ENCODE peak calls at places on chromosomes 13 and 19, in ten cellular contexts. One of them, this sample, is unnamed.
A peak's percentile ranks its signal among the peaks of the same experiment; 100 is the strongest.

GRCh38 chr13:37490176-37490575 is 108.4 kb downstream of the POSTN start:
- DNase-seq in transverse colon: no peak
- DNase-seq in choroid plexus epithelial cell: peak; percentile 27
- DNase-seq in GM06990: no peak
- DNase-seq in fibroblast of lung: no peak
- DNase-seq in fibroblast of mammary gland: peak; percentile 19
- DNase-seq in neural progenitor cell: no peak
- DNase-seq in foreskin fibroblast: peak; percentile 43
- DNase-seq in AG09309: no peak
- DNase-seq in adrenal gland: no peak
- DNase-seq in this sample: no peak

GRCh38 chr13:102558029-102558428 is 38.8 kb upstream of the TPP2 start:
- DNase-seq in transverse colon: no peak
- DNase-seq in choroid plexus epithelial cell: no peak
- DNase-seq in GM06990: no peak
- DNase-seq in fibroblast of lung: no peak
- DNase-seq in fibroblast of mammary gland: no peak
- DNase-seq in neural progenitor cell: no peak
- DNase-seq in foreskin fibroblast: no peak
- DNase-seq in AG09309: no peak
- DNase-seq in adrenal gland: no peak
- DNase-seq in this sample: no peak

GRCh38 chr13:30147380-30147779 is 160.0 kb downstream of the KATNAL1 start:
- DNase-seq in transverse colon: no peak
- DNase-seq in choroid plexus epithelial cell: no peak
- DNase-seq in GM06990: no peak
- DNase-seq in fibroblast of lung: no peak
- DNase-seq in fibroblast of mammary gland: no peak
- DNase-seq in neural progenitor cell: no peak
- DNase-seq in foreskin fibroblast: no peak
- DNase-seq in AG09309: no peak
- DNase-seq in adrenal gland: no peak
- DNase-seq in this sample: no peak

GRCh38 chr13:74136089-74136658 is 2.0 kb upstream of the KLF12 start:
- DNase-seq in transverse colon: peak; percentile 31
- DNase-seq in choroid plexus epithelial cell: peak; percentile 83
- DNase-seq in GM06990: no peak
- DNase-seq in fibroblast of lung: peak; percentile 67
- DNase-seq in fibroblast of mammary gland: peak; percentile 53
- DNase-seq in neural progenitor cell: no peak
- DNase-seq in foreskin fibroblast: peak; percentile 72
- DNase-seq in AG09309: no peak
- DNase-seq in adrenal gland: peak; percentile 11
- DNase-seq in this sample: peak; percentile 65

GRCh38 chr19:38433268-38433733 is at the start of gene RYR1:
- DNase-seq in transverse colon: peak; percentile 40
- DNase-seq in choroid plexus epithelial cell: peak; percentile 10
- DNase-seq in GM06990: peak; percentile 61
- DNase-seq in fibroblast of lung: no peak
- DNase-seq in fibroblast of mammary gland: peak; percentile 9
- DNase-seq in neural progenitor cell: peak; percentile 95
- DNase-seq in foreskin fibroblast: peak; percentile 43
- DNase-seq in AG09309: no peak
- DNase-seq in adrenal gland: peak; percentile 48
- DNase-seq in this sample: peak; percentile 20

GRCh38 chr19:1606138-1606651 is 933 bp upstream of the UQCR11 start:
- DNase-seq in transverse colon: no peak
- DNase-seq in choroid plexus epithelial cell: no peak
- DNase-seq in GM06990: no peak
- DNase-seq in fibroblast of lung: no peak
- DNase-seq in fibroblast of mammary gland: no peak
- DNase-seq in neural progenitor cell: no peak
- DNase-seq in foreskin fibroblast: no peak
- DNase-seq in AG09309: no peak
- DNase-seq in adrenal gland: no peak
- DNase-seq in this sample: no peak

GRCh38 chr13:31697290-31697689 is 42.0 kb upstream of the RXFP2 start:
- DNase-seq in transverse colon: no peak
- DNase-seq in choroid plexus epithelial cell: peak; percentile 3
- DNase-seq in GM06990: no peak
- DNase-seq in fibroblast of lung: no peak
- DNase-seq in fibroblast of mammary gland: peak; percentile 27
- DNase-seq in neural progenitor cell: no peak
- DNase-seq in foreskin fibroblast: peak; percentile 58
- DNase-seq in AG09309: no peak
- DNase-seq in adrenal gland: no peak
- DNase-seq in this sample: no peak

GRCh38 chr13:101144808-101145419 is 271.4 kb downstream of the NALCN start:
- DNase-seq in transverse colon: no peak
- DNase-seq in choroid plexus epithelial cell: peak; percentile 78
- DNase-seq in GM06990: no peak
- DNase-seq in fibroblast of lung: peak; percentile 78
- DNase-seq in fibroblast of mammary gland: peak; percentile 72
- DNase-seq in neural progenitor cell: peak; percentile 72
- DNase-seq in foreskin fibroblast: peak; percentile 79
- DNase-seq in AG09309: no peak
- DNase-seq in adrenal gland: no peak
- DNase-seq in this sample: peak; percentile 71

DNA sequence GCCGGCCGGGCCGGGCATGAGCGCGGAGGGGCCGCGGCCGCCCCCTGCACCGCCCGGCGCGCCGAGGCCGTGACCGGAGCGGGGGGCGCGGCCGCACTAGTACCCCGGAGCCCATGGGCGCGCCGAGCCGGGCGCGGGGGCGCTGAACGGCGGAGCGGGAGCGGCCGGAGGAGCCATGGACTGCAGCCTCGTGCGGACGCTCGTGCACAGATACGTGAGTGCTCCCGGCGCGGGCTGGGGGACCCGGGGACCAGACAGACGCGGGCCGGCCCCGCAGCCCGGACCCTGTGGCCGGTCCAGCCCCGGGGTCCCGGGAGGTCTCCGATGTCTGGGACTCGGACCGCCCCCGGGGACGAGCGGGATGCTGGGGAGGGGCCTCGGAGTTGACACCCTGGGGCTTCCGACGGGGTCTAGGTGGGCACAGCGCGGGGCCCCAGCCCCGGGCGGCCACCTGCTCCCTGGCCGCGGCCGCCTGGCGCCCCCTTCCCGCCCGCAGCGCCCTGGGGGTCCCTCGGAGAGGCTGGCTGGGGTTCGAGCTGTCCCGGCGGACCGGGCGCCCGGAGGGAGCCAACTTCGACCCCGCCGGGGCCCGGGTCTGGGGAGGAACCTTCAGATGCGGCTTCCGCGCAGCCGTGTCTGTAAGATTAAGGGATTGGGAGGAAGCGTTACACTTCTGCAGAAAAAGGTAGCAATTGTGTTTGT is 555 bp downstream of the ATP11A start:
- DNase-seq in transverse colon: peak; percentile 38
- DNase-seq in choroid plexus epithelial cell: peak; percentile 23
- DNase-seq in GM06990: no peak
- DNase-seq in fibroblast of lung: peak; percentile 37
- DNase-seq in fibroblast of mammary gland: no peak
- DNase-seq in neural progenitor cell: peak; percentile 81
- DNase-seq in foreskin fibroblast: peak; percentile 67
- DNase-seq in AG09309: no peak
- DNase-seq in adrenal gland: peak; percentile 52
- DNase-seq in this sample: peak; percentile 27
- TF ChIP-seq CTCF in transverse colon: no peak
- TF ChIP-seq CTCF in choroid plexus epithelial cell: no peak
- TF ChIP-seq CTCF in GM06990: no peak
- TF ChIP-seq CTCF in fibroblast of lung: no peak
- TF ChIP-seq CTCF in fibroblast of mammary gland: no peak
- TF ChIP-seq CTCF in neural progenitor cell: no peak
- TF ChIP-seq CTCF in foreskin fibroblast: no peak
- TF ChIP-seq CTCF in AG09309: no peak
- TF ChIP-seq CTCF in adrenal gland: no peak
- TF ChIP-seq CTCF in this sample: no peak

DNA sequence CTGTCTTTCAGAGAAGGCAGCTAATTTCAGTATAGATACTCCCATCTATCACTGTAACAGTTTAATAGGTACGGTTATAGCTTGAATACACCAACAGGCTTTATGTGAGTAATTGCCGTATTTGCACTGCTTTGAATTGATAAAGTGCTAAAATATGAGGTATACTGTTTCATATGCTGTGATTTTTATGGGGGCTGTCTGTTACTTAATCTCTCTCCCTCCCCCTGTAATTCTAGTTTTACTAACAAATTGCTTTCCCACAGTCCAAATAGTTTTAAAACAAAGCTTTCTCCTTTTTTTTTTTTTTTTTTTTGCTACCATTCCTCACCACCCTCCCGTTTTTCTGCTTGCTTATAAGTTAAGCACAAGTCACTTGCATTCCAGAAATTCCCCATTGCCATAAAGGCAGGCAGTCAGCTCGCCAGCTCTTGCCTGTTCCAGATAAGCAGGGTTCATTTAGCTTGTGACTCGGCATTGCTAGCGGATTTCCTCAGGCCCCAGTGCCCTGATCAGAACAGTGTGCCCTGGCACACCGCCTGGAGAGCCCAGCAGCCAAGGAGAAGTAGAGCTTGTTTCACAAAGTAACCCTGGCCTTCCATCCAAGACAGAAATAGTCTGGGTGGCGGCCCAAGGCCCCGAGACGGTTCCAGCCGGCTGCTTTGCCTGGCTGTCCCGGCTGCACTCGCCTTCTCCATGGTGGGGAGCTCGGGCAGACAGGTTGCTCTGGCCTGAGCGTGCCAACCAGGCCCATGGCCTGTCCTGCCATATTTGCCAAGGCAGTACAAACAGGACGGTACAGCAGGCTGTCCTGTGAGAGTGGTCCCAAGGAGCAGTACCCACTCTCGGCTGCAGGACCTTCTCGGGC is 43.5 kb upstream of the NPAS1 start:
- DNase-seq in transverse colon: peak; percentile 76
- DNase-seq in choroid plexus epithelial cell: peak; percentile 95
- DNase-seq in GM06990: no peak
- DNase-seq in fibroblast of lung: peak; percentile 97
- DNase-seq in fibroblast of mammary gland: peak; percentile 94
- DNase-seq in neural progenitor cell: peak; percentile 84
- DNase-seq in foreskin fibroblast: peak; percentile 99
- DNase-seq in AG09309: peak; percentile 99
- DNase-seq in adrenal gland: peak; percentile 97
- DNase-seq in this sample: peak; percentile 70
- H3K4me3 ChIP-seq in transverse colon: no peak overlapping the region
- H3K4me3 ChIP-seq in choroid plexus epithelial cell: no peak overlapping the region
- H3K4me3 ChIP-seq in GM06990: no peak overlapping the region
- H3K4me3 ChIP-seq in fibroblast of lung: peak overlapping the region; percentile 5
- H3K4me3 ChIP-seq in fibroblast of mammary gland: no peak overlapping the region
- H3K4me3 ChIP-seq in neural progenitor cell: no peak overlapping the region
- H3K4me3 ChIP-seq in foreskin fibroblast: no peak overlapping the region
- H3K4me3 ChIP-seq in AG09309: no peak overlapping the region
- H3K4me3 ChIP-seq in adrenal gland: no peak overlapping the region
- H3K4me3 ChIP-seq in this sample: no peak overlapping the region

GRCh38 chr13:23889598-23890224 is 511 bp upstream of the MIPEP start:
- DNase-seq in transverse colon: no peak
- DNase-seq in choroid plexus epithelial cell: no peak
- DNase-seq in GM06990: no peak
- DNase-seq in fibroblast of lung: no peak
- DNase-seq in fibroblast of mammary gland: no peak
- DNase-seq in neural progenitor cell: peak; percentile 46
- DNase-seq in foreskin fibroblast: peak; percentile 39
- DNase-seq in AG09309: no peak
- DNase-seq in adrenal gland: no peak
- DNase-seq in this sample: peak; percentile 33

GRCh38 chr13:23883255-23883654 is 5.9 kb downstream of the MIPEP start:
- DNase-seq in transverse colon: no peak
- DNase-seq in choroid plexus epithelial cell: no peak
- DNase-seq in GM06990: no peak
- DNase-seq in fibroblast of lung: no peak
- DNase-seq in fibroblast of mammary gland: no peak
- DNase-seq in neural progenitor cell: no peak
- DNase-seq in foreskin fibroblast: no peak
- DNase-seq in AG09309: no peak
- DNase-seq in adrenal gland: no peak
- DNase-seq in this sample: no peak

DNA sequence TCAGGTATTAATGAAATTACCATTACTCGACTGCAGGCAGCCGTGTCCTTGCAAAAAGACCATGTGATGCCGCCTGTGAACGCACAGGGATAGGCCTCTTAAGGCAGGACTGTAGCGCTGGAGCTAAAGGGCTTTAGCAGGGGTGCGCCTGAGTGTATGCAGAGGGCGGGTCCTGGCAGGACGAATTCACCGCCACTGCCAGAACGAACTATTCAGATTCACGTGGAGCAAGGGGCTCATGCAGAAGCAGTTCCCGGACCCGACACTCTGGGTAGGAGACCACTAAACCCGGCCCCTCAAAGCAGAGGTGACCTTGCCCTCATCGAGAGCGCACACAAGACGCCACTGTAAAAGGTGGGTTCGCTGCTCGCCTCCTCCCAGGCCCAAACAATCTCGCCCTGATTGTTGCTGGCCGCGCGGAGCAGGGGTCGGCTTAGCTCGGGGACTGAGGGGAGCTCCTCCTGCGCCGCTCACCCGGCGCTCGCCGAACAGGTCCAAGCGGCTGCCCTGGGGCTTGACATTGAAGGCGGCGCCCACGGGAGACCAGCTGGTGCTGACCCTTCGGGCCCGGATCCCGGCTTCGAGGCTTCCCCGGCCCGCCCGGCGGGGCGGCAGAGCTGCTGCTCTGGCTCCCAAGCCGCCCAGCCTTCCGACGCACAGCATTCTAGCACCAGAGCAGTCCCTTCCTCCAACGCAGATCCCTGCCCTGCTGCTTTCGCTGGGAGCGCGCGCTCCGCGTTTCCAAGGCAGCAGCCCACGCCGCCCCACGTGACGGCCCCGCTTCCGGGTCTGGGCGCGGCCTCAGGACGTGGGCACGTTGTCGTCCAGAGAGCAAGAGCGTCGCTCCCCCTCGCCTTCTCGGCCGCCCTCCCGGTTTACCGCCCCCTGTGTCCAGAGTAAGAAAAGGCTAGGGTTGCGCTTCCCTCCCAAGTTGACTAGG is at the start of gene MIPEP:
- DNase-seq in transverse colon: peak; percentile 94
- DNase-seq in choroid plexus epithelial cell: peak; percentile 98
- DNase-seq in GM06990: peak; percentile 95
- DNase-seq in fibroblast of lung: peak; percentile 94
- DNase-seq in fibroblast of mammary gland: peak; percentile 93
- DNase-seq in neural progenitor cell: peak; percentile 98
- DNase-seq in foreskin fibroblast: peak; percentile 99
- DNase-seq in AG09309: peak; percentile 68
- DNase-seq in adrenal gland: peak; percentile 94
- DNase-seq in this sample: peak; percentile 98
- TF ChIP-seq CTCF in transverse colon: peak; percentile 68
- TF ChIP-seq CTCF in choroid plexus epithelial cell: peak; percentile 79
- TF ChIP-seq CTCF in GM06990: peak; percentile 94
- TF ChIP-seq CTCF in fibroblast of lung: peak; percentile 77
- TF ChIP-seq CTCF in fibroblast of mammary gland: peak; percentile 69
- TF ChIP-seq CTCF in neural progenitor cell: peak; percentile 73
- TF ChIP-seq CTCF in foreskin fibroblast: peak; percentile 67
- TF ChIP-seq CTCF in AG09309: peak; percentile 78
- TF ChIP-seq CTCF in adrenal gland: peak; percentile 61
- TF ChIP-seq CTCF in this sample: peak; percentile 47

DNA sequence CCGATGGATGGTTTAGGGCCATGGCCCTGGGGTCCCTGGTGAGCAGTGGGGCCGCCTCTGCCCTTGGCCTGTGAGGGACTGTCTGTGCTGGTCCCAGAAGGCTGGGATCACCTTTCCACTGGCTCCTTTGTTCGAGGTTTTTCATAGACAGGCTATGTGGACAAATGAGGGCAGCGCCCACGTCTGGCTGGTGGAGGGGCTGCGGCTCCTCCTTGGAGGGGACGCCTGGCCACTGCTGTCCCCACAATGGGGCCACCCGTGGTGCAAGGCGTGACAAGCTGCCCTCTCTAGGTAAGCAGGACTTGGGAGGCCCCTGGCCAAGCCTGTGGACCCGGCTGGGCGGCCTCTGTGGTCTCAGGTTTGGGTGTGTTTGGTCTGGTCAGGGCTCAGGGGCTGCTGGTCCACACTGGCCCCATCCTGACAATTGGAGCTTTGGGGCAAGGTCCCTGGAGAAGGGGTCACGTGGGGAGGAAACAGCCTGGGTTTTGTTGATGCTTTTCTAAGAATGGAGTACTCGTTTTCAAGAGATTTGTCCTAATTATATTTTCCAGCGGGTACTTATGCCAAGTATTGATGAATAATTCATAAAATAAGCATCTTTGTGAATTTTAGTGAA is 33.3 kb downstream of the MCF2L start:
- DNase-seq in transverse colon: peak; percentile 32
- DNase-seq in choroid plexus epithelial cell: no peak
- DNase-seq in GM06990: no peak
- DNase-seq in fibroblast of lung: no peak
- DNase-seq in fibroblast of mammary gland: no peak
- DNase-seq in neural progenitor cell: peak; percentile 89
- DNase-seq in foreskin fibroblast: no peak
- DNase-seq in AG09309: no peak
- DNase-seq in adrenal gland: no peak
- DNase-seq in this sample: no peak
- H3K4me3 ChIP-seq in transverse colon: no peak overlapping the region
- H3K4me3 ChIP-seq in choroid plexus epithelial cell: no peak overlapping the region
- H3K4me3 ChIP-seq in GM06990: no peak overlapping the region
- H3K4me3 ChIP-seq in fibroblast of lung: no peak overlapping the region
- H3K4me3 ChIP-seq in fibroblast of mammary gland: no peak overlapping the region
- H3K4me3 ChIP-seq in neural progenitor cell: no peak overlapping the region
- H3K4me3 ChIP-seq in foreskin fibroblast: no peak overlapping the region
- H3K4me3 ChIP-seq in AG09309: no peak overlapping the region
- H3K4me3 ChIP-seq in adrenal gland: no peak overlapping the region
- H3K4me3 ChIP-seq in this sample: no peak overlapping the region